ENCODE peak calls at places on chromosomes 6 and 20, in six cellular contexts. K is IMR-90, J is ascending aorta, G is psoas muscle, E is body of pancreas, X is mucosa of descending colon. M is an unnamed sample. For H3K4me1, the result is how much of the 10 kb centered on the place peaks cover.

GRCh38 chr6:47306887-47307286 is 2.8 kb downstream of the TNFRSF21 start:
- DNase-seq in K (no peak), J (no peak), G (no peak), E (no peak), X (no peak), M (no peak)

GRCh38 chr6:167898673-167899311 is 72.1 kb downstream of the AFDN start:
- DNase-seq in K (peak), J (no peak), G (no peak), E (no peak), X (no peak), M (no peak)

GRCh38 chr6:24836116-24836515 is 37.4 kb upstream of the ARMH2 start:
- DNase-seq in K (no peak), J (no peak), G (no peak), E (no peak), X (no peak), M (no peak)

GRCh38 chr6:27791182-27791939 is 120.8 kb downstream of the OR2B2 start:
- DNase-seq in K (peak), J (peak), G (peak), E (peak), X (peak), M (peak)

GRCh38 chr6:39170860-39171259 is 55.9 kb upstream of the SAYSD1 start:
- DNase-seq in K (no peak), J (no peak), G (no peak), E (no peak), X (no peak), M (no peak)

GRCh38 chr6:37987008-37987407 is 167.5 kb downstream of the ZFAND3 start:
- DNase-seq in K (peak), J (no peak), G (no peak), E (no peak), X (no peak), M (no peak)

GRCh38 chr6:44457606-44458005 is 70.1 kb downstream of the CDC5L start:
- DNase-seq in K (no peak), J (no peak), G (no peak), E (no peak), X (no peak), M (no peak)

GRCh38 chr20:59152559-59153354 is 10.9 kb upstream of the ZNF831 start:
- DNase-seq in K (no peak), J (no peak), G (no peak), E (no peak), X (no peak), M (no peak)

GRCh38 chr6:149852180-149852579 is 12.0 kb downstream of the LRP11 start:
- DNase-seq in K (peak), J (no peak), G (no peak), E (no peak), X (no peak), M (no peak)

GRCh38 chr20:60984666-60985065 is 267.4 kb upstream of the CDH4 start:
- DNase-seq in K (no peak), J (no peak), G (no peak), E (no peak), X (no peak), M (no peak)

GRCh38 chr6:95685817-95686216 is 108.5 kb downstream of the MANEA start:
- DNase-seq in K (no peak), J (no peak), G (no peak), E (no peak), X (no peak), M (no peak)

GRCh38 chr6:142943746-142944125 is 1.2 kb downstream of the HIVEP2 start:
- DNase-seq in K (peak), J (no peak), G (no peak), E (peak), X (peak), M (no peak)

GRCh38 chr6:5626727-5627426 is 365.6 kb downstream of the FARS2 start:
- DNase-seq in K (no peak), J (no peak), G (no peak), E (no peak), X (no peak), M (no peak)
- H3K4me3 ChIP-seq in K (no peak), J (no peak), G (no peak), E (no peak), X (no peak), M (no peak)

GRCh38 chr20:47635256-47635655 is 133.6 kb downstream of the NCOA3 start:
- DNase-seq in K (no peak), J (no peak), G (no peak), E (no peak), X (no peak), M (no peak)
- H3K4me1 ChIP-seq in K (under half), J (under half), G (under half), E (under half), X (under half), M (under half)

DNA sequence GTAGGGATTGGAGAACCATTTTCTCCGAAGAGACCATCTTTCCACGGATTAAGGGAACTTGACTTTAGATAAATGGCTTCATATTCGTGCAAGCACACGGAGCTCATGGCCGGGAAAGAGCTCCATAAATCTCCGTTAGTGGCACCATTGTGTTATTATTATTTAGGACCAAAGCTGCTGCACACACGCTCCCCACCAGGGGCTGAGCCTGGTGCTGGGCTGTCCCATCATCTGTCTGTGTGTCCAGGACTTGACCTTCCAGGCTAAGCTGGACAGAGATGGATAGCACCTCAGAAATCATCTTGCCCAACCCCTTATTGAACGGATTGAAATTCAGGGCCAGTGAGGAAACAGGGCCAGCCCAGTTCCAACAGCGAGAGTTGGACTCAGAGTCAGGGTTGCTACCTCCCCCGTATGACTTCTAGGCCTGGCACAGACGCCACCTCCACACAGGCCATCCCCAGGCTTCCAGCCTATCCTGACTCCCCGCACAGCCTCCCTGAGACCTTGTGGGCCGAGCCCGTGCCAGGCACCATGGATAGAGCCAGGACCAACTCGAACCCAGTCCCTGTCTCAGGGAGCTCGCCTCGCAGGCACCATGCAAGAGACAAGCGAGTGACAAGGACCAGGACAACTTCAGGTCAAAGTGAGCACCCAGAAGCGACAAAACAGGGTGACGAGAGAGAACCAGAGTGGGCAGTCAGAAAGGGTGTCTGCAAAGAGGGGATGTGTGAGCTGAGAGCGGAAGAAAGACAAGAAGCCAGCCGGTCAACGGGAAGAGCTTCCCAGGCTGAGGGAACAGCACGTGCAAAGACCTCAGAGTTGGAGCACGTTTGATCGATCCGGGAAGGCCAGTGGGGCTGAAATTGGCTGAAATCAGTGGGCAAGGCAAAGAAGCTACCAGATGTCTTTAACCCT is 45.4 kb downstream of the KIAA1755 start:
- DNase-seq in K (no peak), J (no peak), G (no peak), E (no peak), X (no peak), M (no peak)
- TF ChIP-seq CTCF in K (no peak), J (no peak), G (no peak), E (no peak), X (no peak), M (peak)

DNA sequence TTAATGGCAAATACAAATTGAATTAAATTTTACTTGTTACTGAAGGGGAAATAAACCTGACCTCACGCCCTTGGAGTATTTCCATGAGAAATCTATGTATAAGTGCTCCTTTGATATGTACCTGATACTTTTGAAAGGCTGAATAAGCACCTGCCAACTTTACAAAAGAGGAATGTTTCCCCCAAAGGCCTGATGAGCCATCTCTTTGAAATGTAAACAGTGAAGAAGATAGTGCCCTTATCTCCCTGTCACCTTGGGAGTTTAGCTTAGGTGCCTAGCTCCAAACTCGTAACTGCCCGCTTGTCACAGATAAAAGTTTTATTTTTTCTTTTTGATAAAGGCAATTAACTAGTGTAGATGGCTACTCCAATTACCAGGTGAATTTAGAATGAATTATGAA is 1.1 kb upstream of the ZNF343 start:
- DNase-seq in K (no peak), J (no peak), G (no peak), E (no peak), X (no peak), M (no peak)
- H3K4me3 ChIP-seq in K (no peak), J (peak), G (peak), E (no peak), X (no peak), M (peak)

DNA sequence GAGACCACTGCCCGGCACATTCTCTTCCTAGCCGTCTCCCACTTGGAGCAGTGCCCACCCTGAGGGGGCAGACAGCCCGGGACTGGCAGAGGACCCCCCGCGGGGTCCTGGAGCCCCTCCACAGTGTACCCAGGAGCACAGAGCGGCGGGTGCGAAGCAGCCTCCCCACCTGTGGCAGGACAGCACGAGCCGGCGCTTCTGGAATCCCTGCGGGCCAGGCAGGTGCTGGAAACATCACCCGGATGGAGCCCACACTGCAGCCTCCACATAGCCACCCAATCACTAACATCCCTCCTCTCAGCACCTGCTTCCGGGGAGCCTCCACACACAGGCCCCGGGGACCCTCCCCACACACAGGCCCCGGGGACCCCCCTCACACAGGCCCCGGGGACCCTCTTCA is 18.7 kb downstream of the GATA5 start:
- DNase-seq in K (no peak), J (no peak), G (no peak), E (no peak), X (no peak), M (no peak)
- H3K4me1 ChIP-seq in K (under half), J (under half), G (under half), E (under half), X (under half), M (under half)

GRCh38 chr6:72622094-72622540 is 253 bp downstream of the KCNQ5 start:
- DNase-seq in K (peak), J (peak), G (peak), E (peak), X (peak), M (peak)
- TF ChIP-seq CTCF in K (peak), J (peak), G (peak), E (no peak), X (no peak), M (no peak)

GRCh38 chr6:41935190-41935569 is 6.4 kb downstream of the CCND3 start:
- DNase-seq in K (no peak), J (no peak), G (no peak), E (no peak), X (no peak), M (no peak)

GRCh38 chr6:41932378-41932777 is 9.2 kb downstream of the CCND3 start:
- DNase-seq in K (no peak), J (no peak), G (no peak), E (no peak), X (no peak), M (no peak)

GRCh38 chr6:41935685-41936072 is 5.9 kb downstream of the CCND3 start:
- DNase-seq in K (no peak), J (no peak), G (no peak), E (no peak), X (no peak), M (peak)

GRCh38 chr6:41936073-41936837 is 5.4 kb downstream of the CCND3 start:
- DNase-seq in K (peak), J (peak), G (peak), E (peak), X (peak), M (peak)

DNA sequence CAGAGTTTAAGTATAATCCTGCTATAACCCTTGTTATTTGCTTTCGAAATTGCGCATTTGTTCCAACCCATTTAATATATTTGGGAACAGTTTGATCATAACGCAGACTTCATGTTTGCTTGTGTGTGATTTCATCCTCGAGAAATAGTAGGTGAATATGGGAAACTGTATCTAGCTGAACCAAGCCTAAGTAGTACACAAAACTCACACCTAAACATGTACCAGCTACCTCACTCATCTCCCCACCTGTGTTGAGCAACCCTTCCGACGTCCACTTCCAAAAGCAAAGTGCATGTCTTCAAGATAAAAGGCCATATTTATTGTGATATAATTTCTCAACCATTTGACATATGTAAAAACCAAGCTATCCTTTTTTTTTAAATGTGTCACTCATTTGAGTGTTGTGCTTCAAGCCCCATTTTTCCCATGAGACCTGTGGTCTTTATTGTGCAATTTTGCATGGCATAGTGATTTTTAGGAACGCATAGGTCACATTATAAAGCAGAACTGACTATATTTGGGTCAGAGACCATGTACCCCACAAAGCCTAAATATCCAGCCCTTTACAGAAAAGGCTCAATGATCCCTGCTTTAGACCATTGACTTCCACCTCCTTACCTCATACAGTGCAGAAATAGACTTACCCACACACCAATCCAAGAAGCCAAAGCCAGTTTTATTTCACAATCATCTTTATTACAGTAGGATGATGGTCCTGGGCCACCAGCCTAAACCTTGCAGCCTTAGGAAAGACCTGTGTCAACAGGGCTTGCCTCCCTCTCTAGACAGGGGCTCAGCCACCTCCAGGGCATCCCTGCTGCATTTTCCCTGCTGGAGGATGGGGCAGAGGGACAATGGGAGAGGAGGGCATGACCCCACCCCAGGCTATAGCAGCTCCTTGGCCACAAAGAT is 7.1 kb downstream of the CCND3 start:
- DNase-seq in K (no peak), J (no peak), G (no peak), E (no peak), X (no peak), M (no peak)
- H3K4me3 ChIP-seq in K (no peak), J (no peak), G (no peak), E (no peak), X (no peak), M (no peak)

GRCh38 chr6:107314644-107315043 is 144.7 kb downstream of the PDSS2 start:
- DNase-seq in K (no peak), J (no peak), G (no peak), E (no peak), X (no peak), M (no peak)
- H3K4me1 ChIP-seq in K (under half), J (under half), G (under half), E (under half), X (under half), M (under half)

M was measured in BE2C.